ENCODE peak calls at places on chromosome 10, in nine cellular contexts. Q is adrenal gland, V is stomach, X is HCT116, N is right lobe of liver, F is lower leg skin, Z is NB4, W is transverse colon, S is ovary. K is an unnamed sample.

GRCh38 chr10:59807629-59808620 is 54.7 kb upstream of the MRLN start:
- DNase-seq in S (no peak), N (no peak), Q (no peak), W (no peak), Z (no peak), F (no peak), V (no peak), X (no peak), K (no peak)

GRCh38 chr10:73648975-73649829 is 6.6 kb downstream of the SYNPO2L start:
- DNase-seq in V (no peak), X (no peak), Z (no peak), S (no peak), W (no peak), N (no peak), F (no peak), Q (no peak), K (no peak)

GRCh38 chr10:77582710-77583115 is 54.9 kb downstream of the KCNMA1 start:
- DNase-seq in F (no peak), S (no peak), W (no peak), N (peak), Z (peak), X (no peak), Q (peak), V (peak), K (no peak)

GRCh38 chr10:112835933-112836564 is 114.0 kb upstream of the TCF7L2 start:
- DNase-seq in V (no peak), F (peak), N (peak), X (no peak), W (peak), Z (no peak), S (no peak), Q (peak), K (no peak)

GRCh38 chr10:77165445-77166316 is 471.9 kb downstream of the KCNMA1 start:
- DNase-seq in S (peak), Z (peak), N (no peak), V (peak), X (peak), W (peak), F (peak), Q (peak), K (no peak)

GRCh38 chr10:24929056-24929544 is 23.3 kb downstream of the PRTFDC1 start:
- DNase-seq in X (no peak), Z (no peak), F (no peak), S (no peak), Q (no peak), W (no peak), V (no peak), N (no peak), K (no peak)

GRCh38 chr10:133260895-133261725 is 15.6 kb downstream of the ADAM8 start:
- DNase-seq in Q (peak), V (peak), S (peak), N (peak), Z (peak), X (no peak), W (peak), F (no peak), K (no peak)

GRCh38 chr10:851891-852290 is 79.6 kb downstream of the LARP4B start:
- DNase-seq in F (no peak), X (no peak), N (no peak), Q (no peak), W (no peak), V (no peak), Z (peak), S (no peak), K (no peak)

GRCh38 chr10:1074748-1075358 is 18.7 kb downstream of the WDR37 start:
- DNase-seq in Z (peak), N (no peak), S (no peak), W (no peak), X (no peak), Q (no peak), F (no peak), V (no peak), K (no peak)

GRCh38 chr10:101560293-101561067 is 27.6 kb downstream of the POLL start:
- DNase-seq in Q (no peak), Z (no peak), V (peak), X (no peak), F (no peak), W (no peak), N (no peak), S (no peak), K (no peak)

GRCh38 chr10:51667992-51668689 is 31.3 kb downstream of the CSTF2T start:
- DNase-seq in W (no peak), N (no peak), S (no peak), F (no peak), Q (no peak), V (no peak), Z (no peak), X (no peak), K (no peak)

GRCh38 chr10:87511526-87511925 is 6.8 kb downstream of the MINPP1 start:
- DNase-seq in S (no peak), F (no peak), N (no peak), Q (no peak), W (no peak), Z (no peak), V (no peak), X (no peak), K (no peak)

GRCh38 chr10:70458329-70459060 is 17.0 kb upstream of the NODAL start:
- DNase-seq in V (peak), Z (peak), W (peak), N (peak), X (no peak), Q (peak), S (peak), F (no peak), K (no peak)
- TF ChIP-seq POLR2A in V (no peak), Z (no peak), W (no peak), N (no peak), X (no peak), Q (peak), S (no peak), F (no peak), K (no peak)

GRCh38 chr10:91636892-91637291 is 4.0 kb upstream of the PPP1R3C start:
- DNase-seq in Z (no peak), X (no peak), W (no peak), Q (no peak), V (no peak), F (no peak), S (no peak), N (peak), K (no peak)
- TF ChIP-seq POLR2A in Z (no peak), X (no peak), W (no peak), Q (no peak), V (no peak), F (no peak), S (no peak), N (no peak), K (no peak)

GRCh38 chr10:18325410-18325809 is 185.2 kb downstream of the CACNB2 start:
- DNase-seq in Z (no peak), N (no peak), S (no peak), F (no peak), V (no peak), W (no peak), X (no peak), Q (no peak), K (no peak)

GRCh38 chr10:18321371-18321770 is 181.1 kb downstream of the CACNB2 start:
- DNase-seq in S (no peak), W (no peak), X (no peak), Z (no peak), Q (no peak), V (no peak), N (no peak), F (no peak), K (no peak)

DNA sequence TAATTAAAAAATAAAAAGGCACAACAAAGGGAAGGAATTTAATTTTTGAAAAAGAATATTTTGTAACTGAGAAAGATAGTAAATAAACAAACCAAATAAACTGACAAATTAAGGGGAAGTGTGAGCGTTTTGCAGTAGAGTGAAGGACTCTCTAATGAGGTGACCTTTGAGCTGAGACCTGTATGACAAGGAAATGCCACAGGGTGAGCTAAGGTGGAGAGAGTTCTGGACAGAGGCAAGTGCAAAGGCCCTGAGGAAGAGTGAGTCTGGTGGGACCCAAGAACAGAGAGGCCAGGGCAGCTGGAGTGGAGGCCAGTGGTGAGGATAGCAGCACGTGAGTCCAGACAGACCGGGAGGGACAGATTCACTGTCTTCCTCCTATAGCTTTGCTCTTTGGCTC is 179.4 kb downstream of the CACNB2 start:
- DNase-seq in S (no peak), W (no peak), Z (no peak), Q (no peak), N (no peak), V (no peak), F (no peak), X (no peak), K (no peak)
- TF ChIP-seq POLR2A in S (no peak), W (no peak), Z (no peak), Q (no peak), N (no peak), V (no peak), F (no peak), X (no peak), K (no peak)

GRCh38 chr10:30554443-30554831 is 75.1 kb downstream of the LYZL2 start:
- DNase-seq in Q (no peak), N (no peak), V (no peak), Z (no peak), W (no peak), S (no peak), X (no peak), F (no peak), K (no peak)

GRCh38 chr10:30555465-30555864 is 74.1 kb downstream of the LYZL2 start:
- DNase-seq in W (no peak), N (no peak), Z (no peak), Q (no peak), V (no peak), F (no peak), S (no peak), X (no peak), K (no peak)

GRCh38 chr10:30556189-30556588 is 73.4 kb downstream of the LYZL2 start:
- DNase-seq in S (no peak), V (no peak), Q (no peak), Z (peak), N (no peak), F (no peak), W (no peak), X (no peak), K (no peak)

GRCh38 chr10:30553018-30553624 is 76.4 kb downstream of the LYZL2 start:
- DNase-seq in N (no peak), Q (no peak), Z (peak), F (no peak), S (no peak), X (no peak), V (no peak), W (no peak), K (no peak)

GRCh38 chr10:30553625-30554442 is 75.7 kb downstream of the LYZL2 start:
- DNase-seq in F (peak), S (peak), Q (peak), V (peak), Z (peak), N (peak), X (no peak), W (peak), K (peak)
- TF ChIP-seq POLR2A in F (no peak), S (peak), Q (peak), V (no peak), Z (no peak), N (peak), X (no peak), W (peak), K (no peak)

DNA sequence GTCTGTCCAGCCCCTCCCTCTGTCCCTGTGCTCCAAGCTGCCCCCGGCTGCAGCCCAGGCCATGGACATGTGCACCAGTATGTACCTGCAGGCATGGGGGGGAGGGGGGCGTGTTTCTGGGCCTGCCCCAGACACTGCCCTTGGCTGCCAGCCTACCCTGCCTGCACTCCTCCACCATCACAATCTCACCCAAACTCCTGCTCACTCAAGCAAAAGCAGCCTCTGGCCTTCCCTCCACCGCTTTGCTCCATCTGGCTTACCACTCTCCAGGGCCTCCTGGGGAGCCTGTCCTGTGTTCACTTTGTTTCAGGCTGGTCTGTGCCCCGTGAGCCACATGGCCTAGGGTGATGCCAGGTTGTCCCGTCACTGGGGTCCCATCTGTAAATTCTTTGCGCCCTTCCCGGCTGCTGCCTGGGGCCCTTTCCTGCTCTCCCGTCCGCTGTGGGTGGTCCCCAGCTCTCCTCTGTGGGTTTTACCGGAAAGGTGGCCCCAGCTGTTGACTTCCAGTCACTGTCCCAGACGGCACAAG is 33.3 kb upstream of the PPIF start:
- DNase-seq in X (no peak), N (peak), W (no peak), S (no peak), F (no peak), V (no peak), Z (no peak), Q (no peak), K (no peak)
- TF ChIP-seq POLR2A in X (no peak), N (no peak), W (no peak), S (no peak), F (no peak), V (no peak), Z (no peak), Q (no peak), K (no peak)

DNA sequence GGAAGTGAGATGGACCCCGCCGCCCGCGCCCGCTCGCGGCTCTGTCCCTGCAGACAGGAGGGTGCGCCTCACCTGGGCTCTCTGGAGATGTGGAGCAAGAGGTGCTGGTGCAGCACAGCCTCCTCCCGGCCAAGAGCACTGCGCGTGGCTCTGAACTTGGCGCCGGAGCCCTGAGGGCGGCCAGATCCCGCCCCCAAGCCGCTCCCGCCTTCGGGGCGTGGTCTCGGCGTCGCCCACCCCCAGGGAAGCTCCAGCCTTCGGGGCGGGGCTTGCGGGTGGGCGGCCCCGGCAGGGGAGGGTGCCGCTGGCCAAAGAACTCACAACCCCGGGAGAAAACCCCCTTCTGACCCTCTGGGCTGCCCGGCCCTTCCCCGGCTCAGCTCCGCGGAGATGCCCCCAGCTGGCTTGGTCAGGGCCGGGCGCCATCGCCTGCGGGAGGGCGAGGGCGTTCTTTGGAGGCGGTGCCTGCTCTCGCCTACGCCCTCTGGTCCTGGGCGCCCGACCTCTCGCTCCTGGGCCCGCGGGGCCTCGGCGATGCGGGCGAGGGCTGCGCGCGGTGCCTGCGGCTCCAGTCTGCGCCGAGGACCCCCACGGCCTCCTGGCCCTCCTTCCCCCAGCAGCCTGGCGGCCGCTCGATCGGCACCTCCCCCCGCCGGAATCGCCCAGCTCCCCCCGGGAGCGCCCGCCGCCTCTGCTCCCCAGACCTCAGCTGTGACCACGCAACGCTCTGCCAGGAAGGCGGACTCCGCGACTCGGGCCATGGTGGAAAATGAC is at the start of gene ZNF488:
- DNase-seq in V (peak), F (peak), S (peak), Z (peak), Q (peak), W (peak), N (peak), X (peak), K (no peak)
- TF ChIP-seq POLR2A in V (no peak), F (no peak), S (no peak), Z (peak), Q (peak), W (no peak), N (peak), X (peak), K (no peak)

DNA sequence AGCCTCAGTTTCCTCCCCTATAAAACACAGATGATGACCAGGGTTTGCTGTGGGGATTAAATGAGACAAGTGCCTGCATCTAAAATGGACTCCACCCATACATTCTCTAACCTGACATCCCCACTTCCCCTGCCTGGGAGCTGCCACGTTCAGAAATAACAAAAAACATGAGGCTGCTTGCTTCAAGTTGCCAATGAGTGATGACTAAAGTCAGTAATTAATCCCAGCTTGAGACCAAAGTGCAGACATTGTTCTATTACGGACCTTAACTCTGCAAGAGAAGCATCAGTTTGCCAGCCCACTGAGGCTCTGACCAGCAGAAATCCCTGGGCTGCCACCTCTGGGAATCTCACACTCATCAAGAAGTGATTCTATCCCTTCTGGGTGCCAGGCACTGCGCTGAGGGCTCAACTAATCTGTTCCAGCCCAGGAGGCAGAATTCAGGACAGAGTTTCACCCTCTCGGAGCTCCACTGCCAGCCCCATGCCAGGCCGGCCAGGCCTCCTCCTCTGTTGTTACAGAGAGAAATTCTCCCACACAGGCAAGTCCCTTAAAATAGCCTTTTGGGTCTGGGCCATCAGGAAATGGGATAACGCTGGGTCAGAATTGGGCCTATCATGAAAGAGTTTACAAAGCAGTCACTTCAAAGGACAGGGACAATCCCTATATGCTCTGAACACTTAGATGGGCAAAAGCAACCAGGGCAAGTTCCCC is 11.4 kb downstream of the SH3PXD2A start:
- DNase-seq in W (no peak), V (peak), S (no peak), Z (no peak), F (no peak), N (no peak), Q (no peak), X (no peak), K (no peak)
- TF ChIP-seq POLR2A in W (no peak), V (no peak), S (no peak), Z (no peak), F (no peak), N (no peak), Q (no peak), X (no peak), K (no peak)

DNA sequence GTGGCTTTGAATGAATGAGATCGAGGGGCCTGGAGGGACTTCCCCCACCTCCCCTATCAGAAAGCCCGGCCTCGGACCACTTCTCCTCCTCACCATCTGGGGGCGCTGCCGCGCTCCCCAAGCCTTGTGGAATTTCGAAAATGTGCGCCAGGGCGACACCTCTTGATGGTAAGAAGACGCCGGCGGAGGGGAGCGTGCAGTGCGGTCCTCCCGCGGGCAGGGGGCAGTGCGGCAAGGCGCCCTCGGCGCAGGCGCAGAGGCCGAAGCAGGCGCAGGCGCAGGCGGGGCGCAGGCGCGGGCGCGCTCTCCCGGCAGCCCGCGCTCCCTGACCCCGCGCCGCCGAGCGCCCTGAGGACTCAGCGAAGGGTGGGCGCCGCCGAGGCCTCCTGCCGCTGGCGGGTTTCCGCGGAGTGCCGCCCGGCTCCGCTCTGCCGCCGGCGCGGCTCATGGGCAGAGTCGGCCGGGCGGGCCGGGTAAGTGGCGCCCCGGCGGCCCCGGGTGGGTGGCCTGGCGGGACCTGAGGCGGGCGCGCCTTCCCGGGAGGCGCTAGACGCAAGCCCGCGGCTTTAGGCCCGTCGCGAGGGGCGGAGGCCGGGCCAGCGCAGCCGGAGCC is at the start of gene RBM17:
- DNase-seq in Q (peak), S (peak), W (peak), X (peak), F (peak), N (peak), Z (peak), V (peak), K (peak)
- TF ChIP-seq POLR2A in Q (peak), S (peak), W (no peak), X (peak), F (no peak), N (peak), Z (peak), V (no peak), K (peak)

GRCh38 chr10:12348870-12349627 is at the start of gene CAMK1D:
- DNase-seq in Z (peak), V (peak), W (peak), N (peak), F (peak), S (peak), Q (peak), X (no peak), K (peak)
- TF ChIP-seq POLR2A in Z (no peak), V (no peak), W (peak), N (no peak), F (no peak), S (no peak), Q (peak), X (no peak), K (no peak)

DNA sequence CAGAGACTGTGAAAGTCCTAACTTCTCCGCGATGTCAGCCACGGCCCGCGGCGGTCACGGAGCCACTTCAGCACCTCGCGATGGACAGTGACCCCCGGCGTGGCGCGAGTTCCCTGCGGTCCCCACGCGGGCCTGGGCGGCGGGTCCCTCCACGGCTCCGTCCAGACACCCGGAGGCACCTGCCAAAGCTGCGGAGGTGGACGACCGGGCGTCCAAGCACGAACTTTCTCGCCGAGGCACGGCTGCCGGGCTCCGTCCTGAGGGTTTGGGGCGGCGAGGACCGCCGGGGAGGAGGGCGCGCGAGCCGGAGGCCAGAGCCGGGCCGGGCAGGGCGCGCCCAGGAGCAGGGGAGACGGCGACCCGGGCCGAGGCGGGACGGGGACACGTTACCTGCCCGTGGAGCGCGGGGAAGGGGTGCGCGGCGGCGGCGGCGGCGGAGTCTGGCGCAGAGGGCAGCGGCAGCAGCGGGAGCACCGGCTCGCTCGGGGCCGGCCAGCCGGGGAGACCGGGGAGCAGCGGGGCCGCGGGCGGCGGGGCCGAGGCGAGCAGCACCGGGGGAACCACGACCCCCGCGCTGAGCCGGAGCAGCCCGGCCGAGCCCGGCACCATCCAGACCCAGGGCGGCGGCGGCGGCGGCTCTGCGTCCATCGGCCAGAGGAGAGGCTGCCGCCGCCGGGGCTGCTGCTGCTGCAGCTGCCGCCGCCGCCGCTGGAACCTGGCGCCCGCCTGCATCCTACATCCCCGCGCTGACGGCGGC is 439 bp downstream of the TCERG1L start:
- DNase-seq in F (no peak), S (peak), N (no peak), X (no peak), W (no peak), Q (no peak), V (no peak), Z (no peak), K (no peak)
- TF ChIP-seq POLR2A in F (no peak), S (no peak), N (no peak), X (no peak), W (no peak), Q (no peak), V (no peak), Z (no peak), K (no peak)

K was measured in suprapubic skin.